ENCODE peak calls at places on chromosomes 6 and 20, in four cellular contexts. E is AG08396, N is ACHN, S is left cardiac atrium. P is an unnamed sample.
A peak's percentile ranks its signal among the peaks of the same experiment; 100 is the strongest.

GRCh38 chr20:47354388-47354709 is 2.1 kb downstream of the ZMYND8 start:
- DNase-seq in S (no peak), N (no peak), E (no peak), P (no peak)

GRCh38 chr6:66717786-66718185 is 1010.8 kb upstream of the EYS start:
- DNase-seq in N (no peak), S (no peak), E (no peak), P (no peak)

GRCh38 chr6:36616888-36617521 is 22.8 kb downstream of the SRSF3 start:
- DNase-seq in N (peak; percentile 70), E (no peak), S (no peak), P (peak; percentile 43)

GRCh38 chr6:28710466-28711191 is 184.9 kb downstream of the GPX5 start:
- DNase-seq in N (no peak), E (peak; percentile 21), S (no peak), P (no peak)

GRCh38 chr6:107330190-107330589 is 129.2 kb downstream of the PDSS2 start:
- DNase-seq in S (no peak), E (no peak), N (no peak), P (no peak)

GRCh38 chr6:133551847-133552331 is 310.7 kb downstream of the EYA4 start:
- DNase-seq in E (peak; percentile 76), N (peak; percentile 19), S (peak; percentile 44), P (peak; percentile 61)

GRCh38 chr6:158049055-158050028 is 67.7 kb downstream of the SYNJ2 start:
- DNase-seq in E (no peak), S (peak; percentile 15), N (no peak), P (no peak)

GRCh38 chr6:52403627-52404026 is 16.5 kb upstream of the EFHC1 start:
- DNase-seq in N (no peak), S (no peak), E (no peak), P (no peak)

GRCh38 chr6:113102761-113103160 is 754.4 kb upstream of the MARCKS start:
- DNase-seq in S (no peak), E (no peak), N (no peak), P (no peak)

GRCh38 chr6:20202070-20202658 is 10.1 kb downstream of the MBOAT1 start:
- DNase-seq in S (no peak), N (peak; percentile 14), E (peak; percentile 16), P (no peak)

GRCh38 chr20:57258055-57258454 is 8.4 kb downstream of the BMP7 start:
- DNase-seq in N (no peak), E (no peak), S (no peak), P (no peak)

GRCh38 chr6:169723991-169724553 is at the start of gene PHF10:
- DNase-seq in N (peak; percentile 34), E (peak; percentile 77), S (peak; percentile 49), P (peak; percentile 36)

GRCh38 chr6:163501440-163501839 is 86.9 kb downstream of the QKI start:
- DNase-seq in N (no peak), E (no peak), S (no peak), P (no peak)

GRCh38 chr6:157597461-157598312 is 216.7 kb downstream of the ZDHHC14 start:
- DNase-seq in N (peak; percentile 24), S (peak; percentile 49), E (peak; percentile 69), P (peak; percentile 53)

GRCh38 chr6:106097368-106098231 is 11.5 kb downstream of the PRDM1 start:
- DNase-seq in E (no peak), N (peak; percentile 29), S (no peak), P (no peak)

GRCh38 chr6:154732538-154732823 is 735 bp upstream of the SCAF8 start:
- DNase-seq in N (no peak), S (no peak), E (no peak), P (no peak)

GRCh38 chr20:62819494-62820174 is 2.8 kb downstream of the COL9A3 start:
- DNase-seq in N (peak; percentile 22), S (no peak), E (peak; percentile 67), P (no peak)

GRCh38 chr6:43812850-43813584 is 43.0 kb downstream of the VEGFA start:
- DNase-seq in S (no peak), N (no peak), E (no peak), P (no peak)

GRCh38 chr6:1477432-1478090 is 88.2 kb downstream of the FOXF2 start:
- DNase-seq in S (no peak), E (peak; percentile 51), N (no peak), P (no peak)

GRCh38 chr20:2254333-2254732 is 41.5 kb upstream of the TGM3 start:
- DNase-seq in N (no peak), S (no peak), E (no peak), P (no peak)

GRCh38 chr6:133951881-133952814 is 876 bp upstream of the TBPL1 start:
- DNase-seq in N (peak; percentile 78), E (peak; percentile 87), S (peak; percentile 80), P (peak; percentile 88)

GRCh38 chr6:114108119-114109002 is 137.4 kb upstream of the HDAC2 start:
- DNase-seq in S (peak; percentile 67), E (peak; percentile 62), N (peak; percentile 78), P (peak; percentile 55)

GRCh38 chr20:9573598-9573997 is 59.2 kb downstream of the LAMP5 start:
- DNase-seq in N (no peak), E (no peak), S (no peak), P (no peak)

GRCh38 chr6:166005846-166006592 is 161.6 kb downstream of the TBXT start:
- DNase-seq in S (peak; percentile 73), E (peak; percentile 79), N (peak; percentile 50), P (peak; percentile 85)

GRCh38 chr6:129340983-129341382 is 369.0 kb downstream of the ARHGAP18 start:
- DNase-seq in E (peak; percentile 57), S (no peak), N (no peak), P (peak; percentile 37)

GRCh38 chr6:1724616-1725015 is 114.9 kb downstream of the FOXC1 start:
- DNase-seq in S (peak; percentile 80), E (no peak), N (no peak), P (peak; percentile 88)

GRCh38 chr6:3876866-3877265 is 27.7 kb downstream of the FAM50B start:
- DNase-seq in S (peak; percentile 50), N (no peak), E (no peak), P (peak; percentile 37)

GRCh38 chr20:63740070-63740500 is 509 bp downstream of the SLC2A4RG start:
- DNase-seq in S (peak; percentile 60), E (peak; percentile 85), N (peak; percentile 38), P (peak; percentile 88)

GRCh38 chr6:141203902-141204575 is 928.7 kb upstream of the GJE1 start:
- DNase-seq in S (no peak), N (no peak), E (peak; percentile 38), P (no peak)

P was measured in right cardiac atrium.